ENCODE peak calls at places on chromosomes 13 and 19, in eight cellular contexts. W, H, L, Z, P, S, E and Q are unnamed samples.

GRCh38 chr19:6092329-6093286 is 17.7 kb downstream of the RFX2 start:
- DNase-seq in H (no peak), W (peak; percentile 97), P (peak; percentile 88), Z (peak; percentile 95), E (no peak), L (peak; percentile 78), S (peak; percentile 90), Q (peak; percentile 56)

GRCh38 chr19:38638461-38638860 is 9.0 kb upstream of the ACTN4 start:
- DNase-seq in W (peak; percentile 70), L (no peak), S (no peak), E (no peak), H (no peak), P (peak; percentile 89), Z (no peak), Q (no peak)

GRCh38 chr13:48686810-48687209 is 33.1 kb downstream of the CYSLTR2 start:
- DNase-seq in P (no peak), E (no peak), Z (no peak), H (no peak), L (no peak), W (no peak), S (no peak), Q (no peak)

GRCh38 chr19:20247016-20247683 is 80.1 kb downstream of the ZNF486 start:
- DNase-seq in L (peak; percentile 11), E (peak; percentile 21), H (no peak), Z (no peak), S (no peak), W (peak; percentile 2), P (peak; percentile 82), Q (no peak)

GRCh38 chr13:98997738-98998641 is 20.1 kb upstream of the DOCK9 start:
- DNase-seq in P (no peak), Z (no peak), H (no peak), W (peak; percentile 92), S (no peak), L (no peak), E (no peak), Q (no peak)

GRCh38 chr19:35114656-35115537 is 726 bp upstream of the FXYD3 start:
- DNase-seq in H (no peak), S (peak; percentile 68), P (peak; percentile 84), L (peak; percentile 63), E (peak; percentile 64), W (peak; percentile 68), Z (no peak), Q (peak; percentile 76)

GRCh38 chr13:74575729-74576125 is 441.5 kb upstream of the KLF12 start:
- DNase-seq in Z (peak; percentile 93), E (peak; percentile 39), P (peak; percentile 95), W (peak; percentile 5), S (peak; percentile 65), L (peak; percentile 95), H (no peak), Q (peak; percentile 69)

GRCh38 chr13:29482504-29482903 is 113.0 kb downstream of the SLC7A1 start:
- DNase-seq in E (no peak), H (no peak), Z (no peak), S (no peak), W (no peak), L (no peak), P (peak; percentile 66), Q (no peak)

GRCh38 chr13:61013782-61014181 is 401.9 kb downstream of the PCDH20 start:
- DNase-seq in S (no peak), P (no peak), W (no peak), L (no peak), H (no peak), E (no peak), Z (no peak), Q (no peak)

GRCh38 chr19:48867922-48868195 is 558 bp downstream of the PLEKHA4 start:
- DNase-seq in P (no peak), W (no peak), H (no peak), E (no peak), L (no peak), S (no peak), Z (no peak), Q (no peak)

GRCh38 chr19:28961772-28962500 is 251.0 kb downstream of the UQCRFS1 start:
- DNase-seq in H (no peak), S (no peak), P (no peak), L (no peak), E (no peak), Z (no peak), W (no peak), Q (no peak)

GRCh38 chr13:37179646-37180045 is 74.2 kb upstream of the CSNK1A1L start:
- DNase-seq in Z (no peak), W (no peak), E (no peak), H (no peak), L (no peak), S (no peak), P (no peak), Q (no peak)

GRCh38 chr19:45495178-45495577 is 1.7 kb downstream of the RTN2 start:
- DNase-seq in Z (no peak), P (no peak), E (no peak), W (no peak), S (no peak), L (no peak), H (no peak), Q (no peak)

GRCh38 chr13:98664510-98664909 is 87.6 kb upstream of the STK24 start:
- DNase-seq in S (no peak), Z (no peak), H (no peak), W (no peak), P (no peak), L (no peak), E (no peak), Q (no peak)

GRCh38 chr19:31500921-31501320 is 151.7 kb upstream of the TSHZ3 start:
- DNase-seq in S (no peak), P (no peak), H (no peak), W (no peak), E (no peak), L (no peak), Z (no peak), Q (no peak)

GRCh38 chr19:14089412-14089661 is 1.2 kb downstream of the SAMD1 start:
- DNase-seq in W (no peak), Z (no peak), H (no peak), E (no peak), P (peak; percentile 55), L (no peak), S (no peak), Q (peak; percentile 58)

GRCh38 chr19:14088634-14089411 is 1.7 kb downstream of the SAMD1 start:
- DNase-seq in H (no peak), S (no peak), E (no peak), W (no peak), P (no peak), L (no peak), Z (no peak), Q (no peak)

GRCh38 chr19:14085309-14085995 is at the start of gene C19orf67:
- DNase-seq in L (no peak), W (no peak), P (no peak), H (no peak), S (no peak), E (no peak), Z (peak; percentile 80), Q (no peak)

GRCh38 chr19:14082675-14082960 is 3.0 kb downstream of the C19orf67 start:
- DNase-seq in Z (no peak), E (no peak), H (no peak), L (no peak), P (no peak), S (no peak), W (no peak), Q (no peak)

DNA sequence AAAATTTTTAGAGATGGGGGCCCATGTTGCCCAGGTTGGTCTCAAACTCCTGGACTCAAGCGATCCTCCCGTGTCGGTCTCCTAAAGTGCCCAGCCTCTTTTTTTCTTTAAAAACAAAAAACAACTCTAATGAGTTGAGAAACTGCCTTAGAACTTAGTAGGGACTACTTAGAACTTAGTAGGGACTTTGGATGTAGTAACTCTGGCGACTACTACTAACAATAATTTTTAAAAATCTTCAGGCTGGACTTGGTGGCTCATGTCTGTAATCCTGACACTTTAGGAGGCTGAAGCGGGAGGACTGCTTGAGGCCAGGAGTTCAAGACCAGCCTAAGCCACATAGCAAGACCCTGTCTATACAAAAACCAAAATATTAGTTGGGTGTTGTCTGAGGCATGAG is 515 bp upstream of the C19orf67 start:
- DNase-seq in L (no peak), W (no peak), H (no peak), Z (no peak), P (no peak), S (no peak), E (no peak), Q (no peak)
- H3K4me3 ChIP-seq in L (no peak overlapping the region), W (no peak overlapping the region), H (no peak overlapping the region), Z (no peak overlapping the region), P (no peak overlapping the region), S (no peak overlapping the region), E (no peak overlapping the region), Q (no peak overlapping the region)

GRCh38 chr19:53193534-53194222 is 520 bp upstream of the ZNF665 start:
- DNase-seq in E (no peak), Z (no peak), P (no peak), S (no peak), L (no peak), W (no peak), H (no peak), Q (no peak)
- H3K27ac ChIP-seq in E (no peak overlapping the region), Z (no peak overlapping the region), P (no peak overlapping the region), S (peak overlapping the region; percentile 73), L (no peak overlapping the region), W (no peak overlapping the region), H (no peak overlapping the region), Q (no peak overlapping the region)

GRCh38 chr13:110291286-110291685 is 15.7 kb downstream of the COL4A1 start:
- DNase-seq in W (no peak), E (no peak), P (no peak), Z (no peak), H (no peak), L (no peak), S (no peak), Q (no peak)

GRCh38 chr13:110294624-110295023 is 12.3 kb downstream of the COL4A1 start:
- DNase-seq in P (no peak), S (no peak), W (no peak), L (no peak), E (no peak), Z (no peak), H (no peak), Q (no peak)

GRCh38 chr13:110294146-110294545 is 12.8 kb downstream of the COL4A1 start:
- DNase-seq in L (no peak), H (no peak), W (no peak), S (no peak), Z (no peak), P (no peak), E (no peak), Q (no peak)

GRCh38 chr13:110293037-110293436 is 13.9 kb downstream of the COL4A1 start:
- DNase-seq in H (no peak), Z (no peak), E (no peak), S (no peak), W (no peak), L (no peak), P (no peak), Q (no peak)

DNA sequence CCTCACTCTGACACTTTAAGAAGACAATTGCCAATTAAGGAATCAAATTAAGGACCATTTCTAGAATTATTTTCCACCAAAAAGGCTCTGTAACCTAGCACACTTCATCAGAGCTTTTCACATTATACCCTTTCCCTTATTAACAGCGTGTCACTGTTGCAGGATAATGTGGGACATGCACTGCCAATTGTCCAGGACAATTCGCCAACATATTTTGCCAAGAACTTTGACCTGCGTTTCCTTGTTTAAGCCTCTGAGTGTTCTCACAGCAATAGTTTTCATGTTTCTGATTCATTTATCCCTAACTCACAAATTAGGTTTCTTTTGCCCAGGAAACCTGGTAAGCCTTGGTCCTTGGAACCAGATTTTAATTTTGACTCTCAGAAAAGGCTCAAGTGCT is 13.3 kb downstream of the COL4A1 start:
- DNase-seq in W (no peak), L (no peak), S (no peak), Z (no peak), E (no peak), H (no peak), P (no peak), Q (no peak)
- H3K4me3 ChIP-seq in W (no peak overlapping the region), L (no peak overlapping the region), S (no peak overlapping the region), Z (no peak overlapping the region), E (no peak overlapping the region), H (no peak overlapping the region), P (no peak overlapping the region), Q (no peak overlapping the region)

GRCh38 chr13:93226065-93226622 is 463 bp upstream of the GPC6 start:
- DNase-seq in W (no peak), S (no peak), P (peak; percentile 67), Z (no peak), E (no peak), H (no peak), L (no peak), Q (no peak)
- H3K27ac ChIP-seq in W (peak overlapping the region; percentile 46), S (peak overlapping the region; percentile 88), P (no peak overlapping the region), Z (no peak overlapping the region), E (no peak overlapping the region), H (no peak overlapping the region), L (no peak overlapping the region), Q (peak overlapping the region; percentile 96)